ENCODE peak calls at places on chromosomes 7 and 10, in seven cellular contexts. J, N, M, S, B, Y and X are unnamed samples.
A peak's percentile ranks its signal among the peaks of the same experiment; 100 is the strongest.

GRCh38 chr10:73991846-73992245 is 6.1 kb upstream of the VCL start:
- DNase-seq in J (no peak), N (no peak), M (peak; percentile 56), S (no peak), B (peak; percentile 77), Y (peak; percentile 72), X (peak; percentile 93)

GRCh38 chr10:62853710-62854109 is 37.5 kb upstream of the EGR2 start:
- DNase-seq in J (no peak), N (no peak), M (no peak), S (no peak), B (peak; percentile 78), Y (no peak), X (no peak)

GRCh38 chr7:2041496-2042367 is 191.0 kb downstream of the MAD1L1 start:
- DNase-seq in J (no peak), N (no peak), M (peak; percentile 24), S (no peak), B (no peak), Y (no peak), X (no peak)

GRCh38 chr10:24929056-24929544 is 23.3 kb downstream of the PRTFDC1 start:
- DNase-seq in J (no peak), N (no peak), M (no peak), S (peak; percentile 93), B (no peak), Y (no peak), X (peak; percentile 49)

GRCh38 chr10:72255977-72256729 is 17.6 kb upstream of the DDIT4 start:
- DNase-seq in J (no peak), N (no peak), M (no peak), S (no peak), B (no peak), Y (no peak), X (no peak)

GRCh38 chr10:30435068-30435422 is 1.1 kb downstream of the MAP3K8 start:
- DNase-seq in J (peak; percentile 44), N (no peak), M (peak; percentile 57), S (peak; percentile 70), B (no peak), Y (no peak), X (no peak)

GRCh38 chr7:42135728-42136127 is 101.3 kb downstream of the GLI3 start:
- DNase-seq in J (no peak), N (no peak), M (no peak), S (no peak), B (no peak), Y (no peak), X (no peak)

GRCh38 chr7:42096681-42097637 is 140.1 kb downstream of the GLI3 start:
- DNase-seq in J (peak; percentile 28), N (no peak), M (peak; percentile 81), S (peak; percentile 79), B (no peak), Y (no peak), X (no peak)

GRCh38 chr10:100528123-100528884 is 1.4 kb downstream of the NDUFB8 start:
- DNase-seq in J (no peak), N (no peak), M (no peak), S (no peak), B (peak; percentile 54), Y (no peak), X (no peak)

GRCh38 chr10:97898429-97898828 is 48.8 kb downstream of the GOLGA7B start:
- DNase-seq in J (no peak), N (no peak), M (no peak), S (no peak), B (no peak), Y (no peak), X (no peak)

GRCh38 chr10:8840356-8840755 is 785.9 kb downstream of the GATA3 start:
- DNase-seq in J (no peak), N (no peak), M (no peak), S (no peak), B (no peak), Y (no peak), X (no peak)

GRCh38 chr7:138854115-138854645 is 56.2 kb upstream of the ATP6V0A4 start:
- DNase-seq in J (no peak), N (no peak), M (no peak), S (peak; percentile 34), B (no peak), Y (no peak), X (no peak)

GRCh38 chr7:28389504-28390385 is 22.6 kb upstream of the CREB5 start:
- DNase-seq in J (peak; percentile 76), N (peak; percentile 87), M (no peak), S (peak; percentile 52), B (no peak), Y (peak; percentile 22), X (peak; percentile 59)

GRCh38 chr10:110209926-110210662 is 2.7 kb downstream of the MXI1 start:
- DNase-seq in J (peak; percentile 72), N (peak; percentile 49), M (peak; percentile 75), S (no peak), B (peak; percentile 33), Y (peak; percentile 27), X (no peak)

GRCh38 chr10:128305601-128306345 is 179.6 kb upstream of the MKI67 start:
- DNase-seq in J (no peak), N (no peak), M (no peak), S (no peak), B (no peak), Y (no peak), X (no peak)

GRCh38 chr10:69816536-69816935 is 14.8 kb downstream of the COL13A1 start:
- DNase-seq in J (no peak), N (no peak), M (no peak), S (no peak), B (no peak), Y (no peak), X (no peak)

GRCh38 chr10:95208702-95209391 is 14.8 kb downstream of the ACSM6 start:
- DNase-seq in J (peak; percentile 14), N (peak; percentile 58), M (no peak), S (no peak), B (no peak), Y (no peak), X (no peak)

GRCh38 chr7:96084880-96085551 is 236.9 kb downstream of the SLC25A13 start:
- DNase-seq in J (no peak), N (peak; percentile 63), M (no peak), S (peak; percentile 68), B (no peak), Y (no peak), X (no peak)

GRCh38 chr7:781228-781864 is 50.9 kb upstream of the SUN1 start:
- DNase-seq in J (no peak), N (no peak), M (peak; percentile 35), S (no peak), B (no peak), Y (no peak), X (no peak)

GRCh38 chr10:33376976-33377657 is 42.6 kb upstream of the NRP1 start:
- DNase-seq in J (no peak), N (peak; percentile 4), M (no peak), S (peak; percentile 83), B (no peak), Y (no peak), X (no peak)

GRCh38 chr10:79246606-79247275 is 100.5 kb upstream of the PPIF start:
- DNase-seq in J (no peak), N (no peak), M (peak; percentile 88), S (no peak), B (no peak), Y (no peak), X (no peak)

GRCh38 chr7:101555269-101555920 is 73.7 kb downstream of the MYL10 start:
- DNase-seq in J (no peak), N (no peak), M (no peak), S (no peak), B (no peak), Y (peak; percentile 10), X (no peak)

GRCh38 chr10:113062977-113063967 is 113.2 kb downstream of the TCF7L2 start:
- DNase-seq in J (peak; percentile 28), N (no peak), M (no peak), S (peak; percentile 58), B (no peak), Y (no peak), X (no peak)

GRCh38 chr7:867001-867405 is 9.4 kb upstream of the GET4 start:
- DNase-seq in J (no peak), N (peak; percentile 50), M (peak; percentile 79), S (peak; percentile 56), B (no peak), Y (no peak), X (no peak)

GRCh38 chr10:48788551-48788950 is 103.9 kb downstream of the WDFY4 start:
- DNase-seq in J (no peak), N (no peak), M (no peak), S (no peak), B (no peak), Y (no peak), X (no peak)

GRCh38 chr7:101913876-101914275 is 96.5 kb downstream of the CUX1 start:
- DNase-seq in J (no peak), N (peak; percentile 28), M (no peak), S (peak; percentile 48), B (no peak), Y (no peak), X (no peak)

GRCh38 chr7:105268056-105268455 is 120.7 kb downstream of the SRPK2 start:
- DNase-seq in J (no peak), N (peak; percentile 59), M (no peak), S (peak; percentile 83), B (no peak), Y (no peak), X (no peak)

GRCh38 chr7:151813445-151813844 is 63.5 kb downstream of the PRKAG2 start:
- DNase-seq in J (no peak), N (no peak), M (peak; percentile 14), S (no peak), B (no peak), Y (no peak), X (no peak)

GRCh38 chr7:157522954-157523353 is 186.2 kb downstream of the DNAJB6 start:
- DNase-seq in J (no peak), N (no peak), M (peak; percentile 17), S (no peak), B (no peak), Y (no peak), X (no peak)

GRCh38 chr7:151754142-151754590 is 122.7 kb downstream of the PRKAG2 start:
- DNase-seq in J (peak; percentile 92), N (peak; percentile 100), M (peak; percentile 84), S (peak; percentile 99), B (no peak), Y (peak; percentile 64), X (no peak)

GRCh38 chr10:70461397-70462348 is 16.9 kb upstream of the PALD1 start:
- DNase-seq in J (peak; percentile 73), N (peak; percentile 61), M (peak; percentile 68), S (peak; percentile 23), B (peak; percentile 55), Y (peak; percentile 81), X (no peak)

GRCh38 chr10:62788861-62789467 is 15.6 kb upstream of the ADO start:
- DNase-seq in J (no peak), N (no peak), M (no peak), S (peak; percentile 75), B (no peak), Y (no peak), X (no peak)

GRCh38 chr7:94391716-94392390 is 2.8 kb upstream of the COL1A2 start:
- DNase-seq in J (peak; percentile 56), N (peak; percentile 26), M (peak; percentile 55), S (peak; percentile 88), B (no peak), Y (no peak), X (no peak)

GRCh38 chr7:74093671-74094223 is 10.1 kb downstream of the LIMK1 start:
- DNase-seq in J (no peak), N (no peak), M (no peak), S (no peak), B (no peak), Y (no peak), X (no peak)

GRCh38 chr7:86453454-86453853 is 190.3 kb upstream of the GRM3 start:
- DNase-seq in J (no peak), N (no peak), M (no peak), S (no peak), B (no peak), Y (no peak), X (no peak)

GRCh38 chr10:90007226-90007625 is 305.8 kb downstream of the KIF20B start:
- DNase-seq in J (no peak), N (no peak), M (no peak), S (peak; percentile 87), B (no peak), Y (no peak), X (no peak)

GRCh38 chr7:39560997-39561396 is 5.2 kb upstream of the YAE1 start:
- DNase-seq in J (no peak), N (no peak), M (no peak), S (no peak), B (no peak), Y (no peak), X (no peak)

GRCh38 chr10:132616170-132616994 is 78.8 kb downstream of the INPP5A start:
- DNase-seq in J (no peak), N (no peak), M (no peak), S (no peak), B (peak; percentile 89), Y (no peak), X (peak; percentile 83)